ENCODE peak calls at places on chromosomes 2 and 18, in four cellular contexts. C is HFF-Myc; H is astrocyte; V is activated naive CD4-positive, alpha-beta T cell. M is an unnamed sample.
A peak's percentile ranks its signal among the peaks of the same experiment; 100 is the strongest.

GRCh38 chr2:30385327-30385726 is 61.7 kb upstream of the LCLAT1 start:
- DNase-seq in H (peak; percentile 29), C (no peak), V (no peak), M (peak; percentile 63)

GRCh38 chr2:241804326-241805276 is 4.4 kb upstream of the NEU4 start:
- DNase-seq in H (no peak), V (no peak), C (no peak), M (peak; percentile 65)

GRCh38 chr2:3522851-3523481 is 3.6 kb upstream of the ADI1 start:
- DNase-seq in V (no peak), C (no peak), H (peak; percentile 57), M (no peak)

GRCh38 chr18:59024829-59025228 is 114.9 kb upstream of the SEC11C start:
- DNase-seq in H (peak; percentile 59), V (no peak), C (peak; percentile 52), M (no peak)

GRCh38 chr2:219045937-219046550 is 4.7 kb upstream of the CFAP65 start:
- DNase-seq in V (no peak), C (peak; percentile 4), H (peak; percentile 20), M (no peak)

GRCh38 chr2:213007290-213007838 is 144.0 kb downstream of the IKZF2 start:
- DNase-seq in C (no peak), H (no peak), V (no peak), M (no peak)

GRCh38 chr2:19651466-19651865 is 250.3 kb downstream of the TTC32 start:
- DNase-seq in C (no peak), V (no peak), H (no peak), M (no peak)

GRCh38 chr18:52826994-52827393 is 487.0 kb downstream of the DCC start:
- DNase-seq in H (no peak), V (no peak), C (no peak), M (no peak)

GRCh38 chr2:160613466-160614153 is 120.0 kb upstream of the RBMS1 start:
- DNase-seq in H (peak; percentile 87), C (peak; percentile 68), V (no peak), M (no peak)

GRCh38 chr2:239962890-239963591 is 62.1 kb downstream of the NDUFA10 start:
- DNase-seq in C (no peak), H (no peak), V (no peak), M (no peak)

GRCh38 chr2:157430266-157430665 is 13.6 kb downstream of the CYTIP start:
- DNase-seq in H (no peak), V (no peak), C (no peak), M (no peak)

GRCh38 chr18:56637897-56638231 is 528 bp downstream of the TXNL1 start:
- DNase-seq in C (no peak), V (no peak), H (no peak), M (no peak)

GRCh38 chr18:6521804-6522418 is 107.2 kb upstream of the L3MBTL4 start:
- DNase-seq in C (peak; percentile 25), H (peak; percentile 8), V (no peak), M (peak; percentile 85)

GRCh38 chr2:36389081-36389480 is 33.5 kb downstream of the CRIM1 start:
- DNase-seq in H (peak; percentile 50), C (no peak), V (no peak), M (no peak)

GRCh38 chr2:74551942-74552913 is 1.5 kb downstream of the LOXL3 start:
- DNase-seq in C (no peak), H (no peak), V (no peak), M (no peak)

GRCh38 chr2:98569197-98569793 is 39.0 kb downstream of the COA5 start:
- DNase-seq in C (no peak), H (no peak), V (peak; percentile 64), M (peak; percentile 96)

GRCh38 chr2:239824866-239825704 is 200.1 kb downstream of the NDUFA10 start:
- DNase-seq in C (no peak), H (no peak), V (no peak), M (peak; percentile 70)

GRCh38 chr2:200408428-200409311 is 101.2 kb downstream of the KCTD18 start:
- DNase-seq in H (peak; percentile 95), C (peak; percentile 62), V (no peak), M (no peak)

GRCh38 chr2:11073251-11073650 is 82.0 kb upstream of the SLC66A3 start:
- DNase-seq in V (no peak), H (no peak), C (no peak), M (peak; percentile 83)

GRCh38 chr18:43830905-43831304 is 553.6 kb upstream of the SYT4 start:
- DNase-seq in H (no peak), C (no peak), V (no peak), M (no peak)

GRCh38 chr2:2096803-2097464 is 234.1 kb downstream of the MYT1L start:
- DNase-seq in V (no peak), H (no peak), C (no peak), M (no peak)

GRCh38 chr18:58202406-58202730 is 158.3 kb downstream of the NEDD4L start:
- DNase-seq in V (no peak), C (no peak), H (peak; percentile 58), M (no peak)

GRCh38 chr2:62806231-62806630 is 100.7 kb downstream of the EHBP1 start:
- DNase-seq in C (no peak), V (no peak), H (no peak), M (no peak)

M was measured in H1.